ENCODE peak calls at places on chromosomes 5 and 9, in nine cellular contexts. A, P, E, I, N, Y, F, U and W are unnamed samples.
A peak's percentile ranks its signal among the peaks of the same experiment; 100 is the strongest.

GRCh38 chr5:11045411-11045810 is 284.4 kb upstream of the DAP start:
- DNase-seq in Y (no peak), N (no peak), P (no peak), I (no peak), U (no peak), F (no peak), A (no peak), E (no peak), W (no peak)

GRCh38 chr5:169906745-169907649 is 73.3 kb downstream of the INSYN2B start:
- DNase-seq in U (no peak), Y (no peak), I (no peak), A (no peak), F (no peak), E (peak; percentile 77), P (peak; percentile 37), N (no peak), W (no peak)

GRCh38 chr9:93136011-93136440 is 2.0 kb upstream of the NINJ1 start:
- DNase-seq in F (no peak), N (no peak), Y (no peak), U (no peak), A (peak; percentile 40), E (no peak), P (no peak), I (no peak), W (peak; percentile 51)

GRCh38 chr5:84524491-84524890 is 139.8 kb upstream of the EDIL3 start:
- DNase-seq in I (no peak), E (peak; percentile 7), N (no peak), P (no peak), Y (no peak), A (no peak), F (no peak), U (no peak), W (no peak)

GRCh38 chr5:157068339-157068738 is 9.4 kb upstream of the HAVCR1 start:
- DNase-seq in E (no peak), F (no peak), Y (no peak), N (no peak), I (no peak), P (no peak), U (no peak), A (no peak), W (no peak)

GRCh38 chr5:154373729-154374179 is 72.0 kb upstream of the SAP30L start:
- DNase-seq in E (no peak), I (no peak), Y (no peak), P (no peak), U (no peak), F (no peak), A (no peak), N (no peak), W (no peak)

GRCh38 chr5:35365756-35366155 is 135.5 kb upstream of the PRLR start:
- DNase-seq in E (no peak), I (peak; percentile 16), P (no peak), N (no peak), F (no peak), A (no peak), Y (no peak), U (peak; percentile 33), W (no peak)

GRCh38 chr5:81517462-81517861 is 123.5 kb upstream of the ACOT12 start:
- DNase-seq in U (no peak), A (no peak), P (no peak), F (no peak), N (no peak), E (peak; percentile 3), I (no peak), Y (no peak), W (no peak)

GRCh38 chr5:16669776-16670175 is 53.0 kb upstream of the RETREG1 start:
- DNase-seq in P (no peak), I (no peak), U (no peak), Y (no peak), E (peak; percentile 56), N (no peak), A (no peak), F (no peak), W (no peak)

GRCh38 chr5:55568629-55569512 is 34.1 kb upstream of the PLPP1 start:
- DNase-seq in I (no peak), E (peak; percentile 85), A (no peak), F (no peak), Y (no peak), U (no peak), N (peak; percentile 62), P (peak; percentile 28), W (no peak)

GRCh38 chr5:92544567-92544966 is 1036.5 kb downstream of the NR2F1-AS1 start:
- DNase-seq in E (peak; percentile 45), U (no peak), I (no peak), A (no peak), P (no peak), Y (no peak), F (no peak), N (no peak), W (no peak)

GRCh38 chr5:133075572-133076536 is 24.0 kb downstream of the HSPA4 start:
- DNase-seq in N (no peak), F (no peak), I (no peak), U (no peak), A (no peak), Y (no peak), P (no peak), E (peak; percentile 47), W (no peak)

GRCh38 chr9:122138560-122139268 is 20.9 kb downstream of the NDUFA8 start:
- DNase-seq in E (no peak), N (no peak), I (no peak), U (no peak), F (no peak), A (peak; percentile 71), P (no peak), Y (no peak), W (no peak)

GRCh38 chr9:131980267-131980916 is 99.3 kb downstream of the MED27 start:
- DNase-seq in E (no peak), F (no peak), N (no peak), A (peak; percentile 24), Y (no peak), P (no peak), U (no peak), I (no peak), W (no peak)

GRCh38 chr9:18457498-18457897 is 16.5 kb upstream of the ADAMTSL1 start:
- DNase-seq in U (no peak), Y (no peak), F (no peak), P (no peak), A (no peak), I (peak; percentile 47), E (no peak), N (no peak), W (no peak)

GRCh38 chr5:39195198-39195826 is 24.1 kb downstream of the FYB1 start:
- DNase-seq in U (no peak), E (no peak), Y (peak; percentile 41), P (no peak), I (no peak), A (no peak), F (no peak), N (no peak), W (no peak)

GRCh38 chr5:50984628-50985027 is 318.2 kb downstream of the PARP8 start:
- DNase-seq in F (no peak), U (no peak), A (no peak), I (no peak), N (no peak), P (no peak), Y (no peak), E (no peak), W (no peak)

GRCh38 chr5:112907166-112907611 is 14.8 kb downstream of the REEP5 start:
- DNase-seq in U (no peak), Y (no peak), N (no peak), P (no peak), F (no peak), E (no peak), A (no peak), I (no peak), W (no peak)

GRCh38 chr9:136105398-136106135 is 10.5 kb upstream of the NACC2 start:
- DNase-seq in P (no peak), I (peak; percentile 17), U (no peak), N (no peak), A (no peak), F (peak; percentile 92), Y (no peak), E (peak; percentile 34), W (no peak)

GRCh38 chr9:97992219-97992618 is 9.1 kb downstream of the ANP32B start:
- DNase-seq in F (no peak), A (no peak), Y (no peak), I (no peak), U (no peak), P (no peak), E (no peak), N (no peak), W (no peak)

GRCh38 chr5:34487202-34487879 is 168.8 kb upstream of the RAI14 start:
- DNase-seq in F (no peak), U (no peak), A (no peak), I (peak; percentile 89), N (no peak), Y (no peak), E (peak; percentile 91), P (no peak), W (no peak)

GRCh38 chr5:179909224-179909623 is 1.5 kb upstream of the TBC1D9B start:
- DNase-seq in U (no peak), N (no peak), I (no peak), E (no peak), P (no peak), Y (no peak), A (no peak), F (no peak), W (no peak)

GRCh38 chr5:116573617-116574431 is 799 bp downstream of the SEMA6A start:
- DNase-seq in Y (peak; percentile 11), E (no peak), F (peak; percentile 79), U (no peak), N (peak; percentile 64), P (peak; percentile 54), I (no peak), A (peak; percentile 48), W (peak; percentile 53)

GRCh38 chr9:76373173-76373771 is 21.0 kb downstream of the RFK start:
- DNase-seq in I (peak; percentile 27), Y (no peak), U (no peak), F (no peak), N (no peak), E (peak; percentile 87), A (no peak), P (no peak), W (no peak)

GRCh38 chr9:95061916-95062600 is 255.5 kb downstream of the FANCC start:
- DNase-seq in A (no peak), F (no peak), E (no peak), N (no peak), Y (no peak), U (no peak), I (no peak), P (no peak), W (no peak)

GRCh38 chr5:95655575-95655974 is 9.0 kb downstream of the RFESD start:
- DNase-seq in P (no peak), U (no peak), F (no peak), I (no peak), Y (no peak), N (no peak), A (no peak), E (no peak), W (no peak)

GRCh38 chr5:107948377-107948776 is 277.6 kb upstream of the EFNA5 start:
- DNase-seq in I (no peak), Y (no peak), A (no peak), U (no peak), F (no peak), E (no peak), N (no peak), P (no peak), W (no peak)

GRCh38 chr5:120808606-120809005 is 344.5 kb downstream of the PRR16 start:
- DNase-seq in F (no peak), U (no peak), P (no peak), Y (no peak), I (peak; percentile 2), A (no peak), E (no peak), N (no peak), W (no peak)

GRCh38 chr9:112771359-112772214 is 21.0 kb downstream of the SNX30 start:
- DNase-seq in N (no peak), A (peak; percentile 12), E (no peak), Y (no peak), F (no peak), U (no peak), I (no peak), P (no peak), W (peak; percentile 51)

GRCh38 chr5:107670028-107670926 is 460 bp downstream of the EFNA5 start:
- DNase-seq in I (peak; percentile 43), P (peak; percentile 66), E (no peak), Y (peak; percentile 37), F (peak; percentile 79), N (peak; percentile 58), A (peak; percentile 57), U (peak; percentile 5), W (peak; percentile 56)

GRCh38 chr9:105232207-105232606 is 12.2 kb upstream of the SLC44A1 start:
- DNase-seq in U (no peak), A (no peak), F (no peak), I (peak; percentile 69), P (no peak), Y (no peak), E (peak; percentile 69), N (no peak), W (no peak)